ENCODE peak calls at places on chromosomes 4 and X, in six cellular contexts. One of them, this sample, is unnamed.

GRCh38 chrX:45505214-45505613 is 304.5 kb upstream of the DIPK2B start:
- DNase-seq in cardiac muscle cell: peak
- DNase-seq in osteoblast: peak
- DNase-seq in fibroblast of lung: peak
- DNase-seq in uterus: no peak
- DNase-seq in OCI-LY7: no peak
- DNase-seq in this sample: peak

GRCh38 chr4:97984545-97985131 is 158.6 kb downstream of the STPG2 start:
- DNase-seq in cardiac muscle cell: no peak
- DNase-seq in fibroblast of lung: no peak
- DNase-seq in uterus: no peak
- DNase-seq in osteoblast: peak
- DNase-seq in OCI-LY7: peak
- DNase-seq in this sample: no peak

GRCh38 chr4:15479913-15480185 is 10.2 kb downstream of the CC2D2A start:
- DNase-seq in OCI-LY7: no peak
- DNase-seq in osteoblast: peak
- DNase-seq in cardiac muscle cell: peak
- DNase-seq in uterus: no peak
- DNase-seq in fibroblast of lung: peak
- DNase-seq in this sample: peak

GRCh38 chrX:153226344-153227190 is 47.5 kb downstream of the MAGEA1 start:
- DNase-seq in osteoblast: peak
- DNase-seq in OCI-LY7: no peak
- DNase-seq in fibroblast of lung: peak
- DNase-seq in cardiac muscle cell: peak
- DNase-seq in uterus: peak
- DNase-seq in this sample: no peak

GRCh38 chr4:11929080-11929479 is 500.4 kb upstream of the HS3ST1 start:
- DNase-seq in uterus: no peak
- DNase-seq in OCI-LY7: no peak
- DNase-seq in fibroblast of lung: no peak
- DNase-seq in osteoblast: peak
- DNase-seq in cardiac muscle cell: no peak
- DNase-seq in this sample: no peak

GRCh38 chr4:35125995-35126712 is 1118.2 kb downstream of the ARAP2 start:
- DNase-seq in osteoblast: no peak
- DNase-seq in fibroblast of lung: no peak
- DNase-seq in cardiac muscle cell: no peak
- DNase-seq in uterus: no peak
- DNase-seq in OCI-LY7: no peak
- DNase-seq in this sample: no peak

GRCh38 chr4:127165971-127166370 is 466.8 kb upstream of the INTU start:
- DNase-seq in cardiac muscle cell: no peak
- DNase-seq in uterus: no peak
- DNase-seq in fibroblast of lung: no peak
- DNase-seq in OCI-LY7: no peak
- DNase-seq in osteoblast: no peak
- DNase-seq in this sample: no peak

GRCh38 chr4:3248811-3249661 is at the start of gene MSANTD1:
- DNase-seq in osteoblast: peak
- DNase-seq in uterus: no peak
- DNase-seq in cardiac muscle cell: peak
- DNase-seq in fibroblast of lung: peak
- DNase-seq in OCI-LY7: no peak
- DNase-seq in this sample: peak

GRCh38 chr4:142846729-142847606 is 867 bp upstream of the INPP4B start:
- DNase-seq in osteoblast: no peak
- DNase-seq in cardiac muscle cell: peak
- DNase-seq in OCI-LY7: peak
- DNase-seq in fibroblast of lung: peak
- DNase-seq in uterus: peak
- DNase-seq in this sample: no peak

GRCh38 chrX:41313419-41313818 is 20.5 kb upstream of the DDX3X start:
- DNase-seq in OCI-LY7: no peak
- DNase-seq in cardiac muscle cell: no peak
- DNase-seq in fibroblast of lung: peak
- DNase-seq in uterus: no peak
- DNase-seq in osteoblast: peak
- DNase-seq in this sample: no peak

GRCh38 chr4:13654158-13654797 is 26.8 kb upstream of the BOD1L1 start:
- DNase-seq in uterus: peak
- DNase-seq in fibroblast of lung: peak
- DNase-seq in OCI-LY7: peak
- DNase-seq in osteoblast: peak
- DNase-seq in cardiac muscle cell: peak
- DNase-seq in this sample: no peak

DNA sequence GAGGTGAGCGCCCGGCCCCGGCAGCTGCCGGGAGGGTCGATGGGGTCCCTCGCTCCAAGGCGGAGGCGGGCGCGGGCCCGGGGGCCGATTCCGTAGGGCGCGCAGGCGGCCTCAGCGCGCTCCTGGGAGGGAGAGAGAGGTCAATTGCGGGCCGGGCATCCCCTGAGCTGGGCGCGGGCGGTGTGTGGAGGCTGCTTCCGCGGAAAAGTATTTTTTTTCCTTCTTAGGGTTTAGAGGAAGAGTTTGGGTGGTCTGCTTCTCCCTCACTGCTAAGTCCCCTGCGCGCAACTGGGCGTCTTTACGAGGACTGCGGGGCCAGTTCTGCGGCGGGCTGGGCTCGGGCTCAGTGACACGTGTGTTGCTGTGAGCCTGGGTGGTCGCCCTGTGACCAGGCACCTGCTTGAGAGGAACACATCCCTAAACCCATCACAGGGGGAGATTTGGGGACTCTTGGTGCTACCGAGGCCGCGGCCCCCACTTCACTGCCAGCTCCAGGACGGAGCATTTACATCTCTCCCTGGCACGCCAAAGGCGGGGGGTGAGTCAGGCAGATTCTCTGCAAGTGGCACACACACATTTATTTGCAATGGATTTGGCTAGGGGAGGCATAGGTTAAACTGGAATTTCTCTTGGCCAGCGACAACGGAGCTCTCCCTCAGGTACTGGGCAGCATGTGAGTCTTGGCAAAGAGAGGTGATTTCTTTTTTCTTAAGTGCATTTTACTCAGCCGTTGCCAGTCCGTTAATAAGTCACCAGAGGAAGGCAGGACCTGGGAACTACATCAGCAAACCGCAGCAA is 151.2 kb upstream of the SLC4A4 start:
- DNase-seq in uterus: no peak
- DNase-seq in OCI-LY7: no peak
- DNase-seq in osteoblast: peak
- DNase-seq in fibroblast of lung: peak
- DNase-seq in cardiac muscle cell: peak
- DNase-seq in this sample: no peak
- H3K27ac ChIP-seq in uterus: no peak
- H3K27ac ChIP-seq in OCI-LY7: no peak
- H3K27ac ChIP-seq in osteoblast: peak
- H3K27ac ChIP-seq in fibroblast of lung: peak
- H3K27ac ChIP-seq in cardiac muscle cell: peak
- H3K27ac ChIP-seq in this sample: peak

GRCh38 chr4:139656614-139657486 is 8.8 kb upstream of the MGST2 start:
- DNase-seq in osteoblast: peak
- DNase-seq in OCI-LY7: peak
- DNase-seq in fibroblast of lung: peak
- DNase-seq in uterus: peak
- DNase-seq in cardiac muscle cell: peak
- DNase-seq in this sample: peak

GRCh38 chr4:139658185-139658584 is 7.4 kb upstream of the MGST2 start:
- DNase-seq in fibroblast of lung: no peak
- DNase-seq in uterus: no peak
- DNase-seq in cardiac muscle cell: no peak
- DNase-seq in OCI-LY7: no peak
- DNase-seq in osteoblast: no peak
- DNase-seq in this sample: no peak

GRCh38 chr4:139651282-139652194 is 14.1 kb upstream of the MGST2 start:
- DNase-seq in uterus: peak
- DNase-seq in osteoblast: peak
- DNase-seq in cardiac muscle cell: peak
- DNase-seq in fibroblast of lung: peak
- DNase-seq in OCI-LY7: peak
- DNase-seq in this sample: peak

GRCh38 chr4:139654516-139654915 is 11.1 kb upstream of the MGST2 start:
- DNase-seq in OCI-LY7: no peak
- DNase-seq in osteoblast: no peak
- DNase-seq in uterus: no peak
- DNase-seq in cardiac muscle cell: no peak
- DNase-seq in fibroblast of lung: no peak
- DNase-seq in this sample: no peak

DNA sequence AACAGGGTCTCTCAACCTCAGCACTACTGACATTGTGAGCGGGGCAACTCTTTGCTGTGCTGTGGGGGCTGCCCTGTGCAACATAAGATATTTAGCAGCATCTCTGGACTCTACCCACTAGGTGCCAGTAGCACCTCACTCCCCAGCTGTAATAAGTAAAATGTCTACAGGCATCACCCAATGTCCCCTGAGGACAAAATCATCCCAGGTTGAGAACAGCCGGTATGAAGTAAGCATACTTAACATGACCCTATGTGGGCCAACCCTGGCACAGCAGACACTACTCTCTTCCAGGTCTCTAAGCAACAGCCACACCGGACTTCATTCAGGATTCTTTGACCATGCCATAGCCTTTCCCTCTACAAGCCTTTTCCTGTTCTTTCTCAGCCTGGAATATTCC is 10.5 kb upstream of the MGST2 start:
- DNase-seq in cardiac muscle cell: peak
- DNase-seq in osteoblast: no peak
- DNase-seq in uterus: no peak
- DNase-seq in fibroblast of lung: peak
- DNase-seq in OCI-LY7: peak
- DNase-seq in this sample: no peak
- TF ChIP-seq CTCF in cardiac muscle cell: peak
- TF ChIP-seq CTCF in osteoblast: peak
- TF ChIP-seq CTCF in uterus: peak
- TF ChIP-seq CTCF in fibroblast of lung: peak
- TF ChIP-seq CTCF in OCI-LY7: peak
- TF ChIP-seq CTCF in this sample: peak

DNA sequence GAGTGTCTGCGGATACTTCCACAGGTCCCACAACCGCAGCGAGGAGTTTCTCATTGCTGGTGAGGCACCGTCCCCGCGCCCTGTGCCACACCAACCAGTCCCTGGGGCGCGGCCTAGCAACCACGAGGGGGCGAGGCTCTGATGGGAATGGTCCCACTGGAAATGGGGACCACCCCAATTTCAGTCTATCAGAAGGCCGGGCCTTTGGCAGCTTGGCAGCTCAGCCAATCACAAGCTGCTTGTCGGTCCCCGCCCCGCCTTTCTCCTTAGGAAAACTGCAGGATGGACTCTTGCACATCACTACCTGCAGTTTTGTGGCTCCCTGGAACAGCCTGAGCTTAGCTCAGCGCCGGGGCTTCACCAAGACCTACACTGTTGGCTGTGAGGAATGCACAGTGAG is 3.0 kb downstream of the TIMP1 start:
- DNase-seq in cardiac muscle cell: peak
- DNase-seq in OCI-LY7: no peak
- DNase-seq in fibroblast of lung: no peak
- DNase-seq in uterus: no peak
- DNase-seq in osteoblast: no peak
- DNase-seq in this sample: no peak
- H3K4me3 ChIP-seq in cardiac muscle cell: no peak
- H3K4me3 ChIP-seq in OCI-LY7: no peak
- H3K4me3 ChIP-seq in fibroblast of lung: no peak
- H3K4me3 ChIP-seq in uterus: no peak
- H3K4me3 ChIP-seq in osteoblast: peak
- H3K4me3 ChIP-seq in this sample: peak

GRCh38 chrX:155611302-155611701 is 1.4 kb downstream of the TMLHE start:
- DNase-seq in cardiac muscle cell: no peak
- DNase-seq in uterus: no peak
- DNase-seq in OCI-LY7: no peak
- DNase-seq in osteoblast: no peak
- DNase-seq in fibroblast of lung: no peak
- DNase-seq in this sample: no peak
- H3K27ac ChIP-seq in cardiac muscle cell: peak
- H3K27ac ChIP-seq in uterus: peak
- H3K27ac ChIP-seq in OCI-LY7: no peak
- H3K27ac ChIP-seq in osteoblast: peak
- H3K27ac ChIP-seq in fibroblast of lung: no peak
- H3K27ac ChIP-seq in this sample: no peak

This sample was measured in AG04450.